ENCODE peak calls at places on chromosome 1, in seven cellular contexts. One of them, this sample, is unnamed.
A peak's percentile ranks its signal among the peaks of the same experiment; 100 is the strongest.

GRCh38 chr1:213231795-213232231 is 180.8 kb downstream of the RPS6KC1 start:
- DNase-seq in progenitor cell of endocrine pancreas: no peak
- DNase-seq in ELR: peak; percentile 69
- DNase-seq in activated T-cell treated with anti-CD3 and anti-CD28 coated beads for 1 hour: no peak
- DNase-seq in activated CD4-positive, alpha-beta T cell treated with anti-CD3 and anti-CD28 coated beads for 36 hours: no peak
- DNase-seq in C1 segment of cervical spinal cord: no peak
- DNase-seq in GM23338: peak; percentile 79
- DNase-seq in this sample: no peak

GRCh38 chr1:243490748-243491686 is 235.2 kb downstream of the SDCCAG8 start:
- DNase-seq in progenitor cell of endocrine pancreas: no peak
- DNase-seq in ELR: no peak
- DNase-seq in C1 segment of cervical spinal cord: no peak
- DNase-seq in activated CD4-positive, alpha-beta T cell treated with anti-CD3 and anti-CD28 coated beads for 36 hours: no peak
- DNase-seq in GM23338: peak; percentile 70
- DNase-seq in activated T-cell treated with anti-CD3 and anti-CD28 coated beads for 1 hour: no peak
- DNase-seq in this sample: no peak

GRCh38 chr1:184113251-184113650 is 61.7 kb downstream of the TSEN15 start:
- DNase-seq in progenitor cell of endocrine pancreas: no peak
- DNase-seq in activated CD4-positive, alpha-beta T cell treated with anti-CD3 and anti-CD28 coated beads for 36 hours: no peak
- DNase-seq in C1 segment of cervical spinal cord: no peak
- DNase-seq in ELR: no peak
- DNase-seq in GM23338: no peak
- DNase-seq in activated T-cell treated with anti-CD3 and anti-CD28 coated beads for 1 hour: no peak
- DNase-seq in this sample: no peak

GRCh38 chr1:33599516-33600115 is 127.2 kb downstream of the ZSCAN20 start:
- DNase-seq in activated T-cell treated with anti-CD3 and anti-CD28 coated beads for 1 hour: no peak
- DNase-seq in activated CD4-positive, alpha-beta T cell treated with anti-CD3 and anti-CD28 coated beads for 36 hours: no peak
- DNase-seq in C1 segment of cervical spinal cord: no peak
- DNase-seq in GM23338: no peak
- DNase-seq in progenitor cell of endocrine pancreas: no peak
- DNase-seq in ELR: no peak
- DNase-seq in this sample: no peak

GRCh38 chr1:214290399-214291037 is 9.6 kb downstream of the SMYD2 start:
- DNase-seq in GM23338: no peak
- DNase-seq in C1 segment of cervical spinal cord: no peak
- DNase-seq in ELR: no peak
- DNase-seq in activated CD4-positive, alpha-beta T cell treated with anti-CD3 and anti-CD28 coated beads for 36 hours: no peak
- DNase-seq in progenitor cell of endocrine pancreas: no peak
- DNase-seq in activated T-cell treated with anti-CD3 and anti-CD28 coated beads for 1 hour: no peak
- DNase-seq in this sample: no peak

GRCh38 chr1:6724517-6725141 is 23.0 kb upstream of the DNAJC11 start:
- DNase-seq in C1 segment of cervical spinal cord: no peak
- DNase-seq in progenitor cell of endocrine pancreas: no peak
- DNase-seq in ELR: peak; percentile 88
- DNase-seq in activated CD4-positive, alpha-beta T cell treated with anti-CD3 and anti-CD28 coated beads for 36 hours: no peak
- DNase-seq in GM23338: no peak
- DNase-seq in activated T-cell treated with anti-CD3 and anti-CD28 coated beads for 1 hour: no peak
- DNase-seq in this sample: no peak

GRCh38 chr1:51622455-51622913 is 5.6 kb downstream of the OSBPL9 start:
- DNase-seq in GM23338: peak; percentile 33
- DNase-seq in ELR: peak; percentile 90
- DNase-seq in activated T-cell treated with anti-CD3 and anti-CD28 coated beads for 1 hour: no peak
- DNase-seq in progenitor cell of endocrine pancreas: no peak
- DNase-seq in C1 segment of cervical spinal cord: no peak
- DNase-seq in activated CD4-positive, alpha-beta T cell treated with anti-CD3 and anti-CD28 coated beads for 36 hours: peak; percentile 35
- DNase-seq in this sample: no peak

GRCh38 chr1:211925016-211925415 is 94.5 kb upstream of the LPGAT1 start:
- DNase-seq in progenitor cell of endocrine pancreas: no peak
- DNase-seq in GM23338: peak; percentile 52
- DNase-seq in activated CD4-positive, alpha-beta T cell treated with anti-CD3 and anti-CD28 coated beads for 36 hours: peak; percentile 13
- DNase-seq in ELR: no peak
- DNase-seq in C1 segment of cervical spinal cord: no peak
- DNase-seq in activated T-cell treated with anti-CD3 and anti-CD28 coated beads for 1 hour: no peak
- DNase-seq in this sample: peak; percentile 29

GRCh38 chr1:156708245-156708661 is 2.9 kb upstream of the CRABP2 start:
- DNase-seq in ELR: no peak
- DNase-seq in progenitor cell of endocrine pancreas: no peak
- DNase-seq in activated T-cell treated with anti-CD3 and anti-CD28 coated beads for 1 hour: no peak
- DNase-seq in C1 segment of cervical spinal cord: no peak
- DNase-seq in GM23338: peak; percentile 92
- DNase-seq in activated CD4-positive, alpha-beta T cell treated with anti-CD3 and anti-CD28 coated beads for 36 hours: no peak
- DNase-seq in this sample: no peak

GRCh38 chr1:226064168-226064815 is 1.8 kb downstream of the H3-3A start:
- DNase-seq in ELR: peak; percentile 52
- DNase-seq in activated T-cell treated with anti-CD3 and anti-CD28 coated beads for 1 hour: no peak
- DNase-seq in C1 segment of cervical spinal cord: no peak
- DNase-seq in activated CD4-positive, alpha-beta T cell treated with anti-CD3 and anti-CD28 coated beads for 36 hours: peak; percentile 30
- DNase-seq in progenitor cell of endocrine pancreas: no peak
- DNase-seq in GM23338: no peak
- DNase-seq in this sample: peak; percentile 45